ENCODE peak calls at places on chromosomes 1 and 21, in seven cellular contexts. H is GM12891; A is memory B cell; Q is ELF-1; T is fibroblast of villous mesenchyme; N is NCI-H2081 treated with DMSO at 0.1 percent for 48 hours; K is stimulated activated CD8-positive, alpha-beta memory T cell treated with anti-CD3 and anti-CD28 coated beads, Interleukin-7, amount 100 ng/mL, for 1 hour. J is an unnamed sample.

GRCh38 chr1:152630596-152630995 is 7.7 kb upstream of the LCE3A start:
- DNase-seq in A (no peak), N (no peak), T (no peak), Q (no peak), H (no peak), K (no peak), J (no peak)

GRCh38 chr21:40049031-40049958 is 182.1 kb downstream of the PCP4 start:
- DNase-seq in H (no peak), K (no peak), A (no peak), N (no peak), T (no peak), Q (no peak), J (no peak)

GRCh38 chr1:157025856-157026255 is 19.7 kb downstream of the ARHGEF11 start:
- DNase-seq in N (no peak), A (no peak), K (no peak), T (peak), H (no peak), Q (no peak), J (no peak)

GRCh38 chr1:10599194-10599861 is 124.6 kb downstream of the PEX14 start:
- DNase-seq in A (no peak), H (no peak), T (peak), Q (no peak), K (no peak), N (no peak), J (no peak)

GRCh38 chr21:38769253-38769780 is 36.4 kb upstream of the ETS2 start:
- DNase-seq in T (peak), H (no peak), Q (no peak), K (no peak), N (no peak), A (no peak), J (no peak)

GRCh38 chr1:173275496-173275895 is 68.4 kb upstream of the TNFSF4 start:
- DNase-seq in T (no peak), H (no peak), N (no peak), A (no peak), Q (no peak), K (no peak), J (no peak)

GRCh38 chr1:82586473-82586872 is 785.7 kb downstream of the ADGRL2 start:
- DNase-seq in H (no peak), K (no peak), A (no peak), T (no peak), N (no peak), Q (no peak), J (no peak)

GRCh38 chr1:162212713-162213112 is 143.2 kb downstream of the NOS1AP start:
- DNase-seq in K (no peak), T (no peak), N (no peak), H (no peak), Q (no peak), A (no peak), J (no peak)

GRCh38 chr1:30929135-30929889 is 20.8 kb upstream of the SDC3 start:
- DNase-seq in T (peak), Q (peak), A (peak), H (no peak), N (no peak), K (peak), J (peak)

GRCh38 chr1:41915786-41916571 is 2.7 kb downstream of the HIVEP3 start:
- DNase-seq in Q (no peak), K (no peak), H (no peak), T (no peak), N (no peak), A (no peak), J (no peak)

GRCh38 chr1:186511761-186512637 is 51.1 kb upstream of the PDC start:
- DNase-seq in T (peak), Q (peak), H (no peak), K (no peak), N (no peak), A (peak), J (no peak)

GRCh38 chr1:184945678-184946412 is 28.5 kb downstream of the NIBAN1 start:
- DNase-seq in N (no peak), Q (no peak), T (peak), H (no peak), A (no peak), K (no peak), J (peak)

GRCh38 chr1:156664046-156664948 is 12.9 kb downstream of the NES start:
- DNase-seq in Q (peak), H (no peak), K (no peak), T (no peak), A (no peak), N (no peak), J (no peak)

GRCh38 chr1:153568367-153569099 is 2.9 kb upstream of the S100A2 start:
- DNase-seq in Q (peak), H (peak), A (peak), K (peak), N (peak), T (peak), J (peak)

GRCh38 chr1:6471969-6472368 is 6.0 kb upstream of the TNFRSF25 start:
- DNase-seq in K (no peak), N (no peak), H (no peak), A (no peak), T (no peak), Q (peak), J (no peak)

GRCh38 chr1:198598796-198599321 is 40.0 kb upstream of the PTPRC start:
- DNase-seq in T (peak), Q (no peak), N (no peak), A (peak), K (no peak), H (no peak), J (no peak)

GRCh38 chr1:193448682-193449461 is 262.5 kb upstream of the B3GALT2 start:
- DNase-seq in H (no peak), T (no peak), A (peak), Q (no peak), N (no peak), K (no peak), J (no peak)

J was measured in GM18507.